ENCODE peak calls at places on chromosomes 4 and X, in eight cellular contexts. Z, H, P, T, W, N, B and U are unnamed samples.

GRCh38 chr4:76658231-76659102 is 223.4 kb downstream of the SHROOM3 start:
- DNase-seq in H (no peak), P (no peak), W (no peak), Z (peak; percentile 51), N (no peak), T (peak; percentile 42), B (peak; percentile 35), U (peak; percentile 70)

GRCh38 chrX:54430519-54430918 is 9.7 kb upstream of the TSR2 start:
- DNase-seq in B (no peak), N (no peak), H (no peak), T (no peak), Z (no peak), W (no peak), P (no peak), U (no peak)

GRCh38 chr4:146548443-146548842 is 26.7 kb upstream of the SLC10A7 start:
- DNase-seq in N (no peak), H (no peak), T (no peak), W (no peak), P (no peak), Z (no peak), B (no peak), U (no peak)

GRCh38 chrX:43165343-43165920 is 387.5 kb upstream of the PPP1R2C start:
- DNase-seq in N (no peak), P (no peak), T (no peak), Z (no peak), H (no peak), W (no peak), B (no peak), U (no peak)

GRCh38 chr4:74944354-74944793 is 11.5 kb downstream of the PARM1 start:
- DNase-seq in P (no peak), B (no peak), Z (no peak), W (no peak), H (no peak), T (no peak), N (no peak), U (no peak)

GRCh38 chr4:90515191-90515590 is 388.0 kb downstream of the CCSER1 start:
- DNase-seq in N (no peak), P (no peak), T (no peak), Z (peak; percentile 1), W (no peak), B (peak; percentile 26), H (no peak), U (no peak)

GRCh38 chr4:2962614-2963184 is 507 bp downstream of the NOP14 start:
- DNase-seq in T (peak; percentile 63), W (no peak), Z (peak; percentile 60), N (peak; percentile 65), P (peak; percentile 47), B (peak; percentile 59), H (no peak), U (peak; percentile 56)

GRCh38 chr4:6184169-6184568 is 16.2 kb downstream of the JAKMIP1 start:
- DNase-seq in T (no peak), H (no peak), P (no peak), N (no peak), B (no peak), W (no peak), Z (no peak), U (no peak)

GRCh38 chr4:168304744-168305459 is 13.7 kb downstream of the DDX60 start:
- DNase-seq in N (no peak), T (peak; percentile 93), P (no peak), B (peak; percentile 21), Z (peak; percentile 40), W (no peak), H (no peak), U (peak; percentile 10)

GRCh38 chrX:143940119-143940518 is 56.2 kb downstream of the UBE2NL start:
- DNase-seq in T (no peak), P (no peak), Z (no peak), N (no peak), H (no peak), B (no peak), W (no peak), U (no peak)

GRCh38 chr4:116015062-116015461 is 901.6 kb upstream of the NDST4 start:
- DNase-seq in N (no peak), H (no peak), W (no peak), T (no peak), B (no peak), P (no peak), Z (no peak), U (no peak)

GRCh38 chr4:101191302-101192098 is 155.8 kb downstream of the PPP3CA start:
- DNase-seq in Z (peak; percentile 96), T (peak; percentile 85), P (no peak), W (peak; percentile 47), N (no peak), H (peak; percentile 87), B (peak; percentile 87), U (peak; percentile 97)

GRCh38 chr4:4504783-4505182 is 37.1 kb downstream of the STX18 start:
- DNase-seq in W (no peak), P (no peak), T (no peak), Z (no peak), N (no peak), B (no peak), H (no peak), U (no peak)

GRCh38 chr4:4506961-4507360 is 34.9 kb downstream of the STX18 start:
- DNase-seq in P (no peak), Z (peak; percentile 33), B (peak; percentile 71), W (no peak), H (no peak), N (no peak), T (no peak), U (peak; percentile 65)

GRCh38 chr4:4509521-4509920 is 32.3 kb downstream of the STX18 start:
- DNase-seq in H (no peak), B (no peak), T (no peak), Z (no peak), W (no peak), P (no peak), N (no peak), U (no peak)

GRCh38 chr4:4507403-4507802 is 34.4 kb downstream of the STX18 start:
- DNase-seq in W (no peak), H (no peak), Z (no peak), B (no peak), P (no peak), T (no peak), N (no peak), U (no peak)

DNA sequence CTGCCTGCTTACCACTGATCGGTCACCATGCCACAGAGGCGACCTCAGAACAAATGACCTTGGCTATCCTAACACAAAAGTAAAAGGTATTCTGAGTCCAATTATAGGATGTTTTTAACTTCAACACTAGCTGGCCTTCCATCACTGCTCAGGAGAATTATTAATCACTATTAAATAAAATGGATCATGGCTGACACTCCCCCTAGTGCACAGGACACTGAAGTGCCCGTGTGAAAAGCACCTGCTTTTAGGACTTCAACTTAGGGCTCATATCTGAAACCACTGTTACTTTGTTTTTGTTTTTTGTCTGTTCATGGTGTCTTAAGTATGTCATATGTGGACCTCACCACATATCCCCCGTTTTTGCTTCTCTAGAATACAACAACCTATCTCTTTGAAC is 33.9 kb downstream of the STX18 start:
- DNase-seq in H (no peak), W (peak; percentile 16), T (peak; percentile 22), P (no peak), N (peak; percentile 20), Z (peak; percentile 24), B (peak; percentile 61), U (no peak)
- TF ChIP-seq CTCF in H (peak; percentile 66), W (peak; percentile 59), T (peak; percentile 51), P (peak; percentile 61), N (peak; percentile 52), Z (peak; percentile 65), B (peak; percentile 84), U (peak; percentile 73)

DNA sequence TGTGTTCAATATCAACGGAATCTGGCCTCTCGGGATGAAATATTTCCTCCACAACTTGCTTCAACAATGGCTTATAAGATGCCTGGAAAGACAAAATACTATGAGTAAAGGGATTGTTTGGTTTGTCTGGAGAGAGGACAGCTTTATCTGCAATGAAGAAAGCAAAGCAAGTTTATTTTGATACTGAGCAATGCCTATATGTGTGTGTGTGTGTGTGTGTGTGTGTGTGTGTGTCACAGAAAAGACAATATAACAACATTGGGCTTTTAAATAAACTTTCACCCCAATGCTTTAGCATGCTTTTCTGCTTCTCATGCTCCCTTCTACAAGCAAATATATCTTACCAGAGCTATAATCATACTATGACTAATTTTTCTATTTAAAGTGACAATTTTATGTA is 45.4 kb downstream of the RASL11B start:
- DNase-seq in H (no peak), B (no peak), P (no peak), N (no peak), W (no peak), Z (no peak), T (no peak), U (peak; percentile 46)
- TF ChIP-seq CTCF in H (no peak), B (no peak), P (no peak), N (no peak), W (no peak), Z (no peak), T (no peak), U (no peak)

GRCh38 chrX:49915352-49916222 is 6.8 kb upstream of the CLCN5 start:
- DNase-seq in H (peak; percentile 48), N (peak; percentile 54), T (peak; percentile 65), B (peak; percentile 75), Z (peak; percentile 73), P (peak; percentile 33), W (peak; percentile 44), U (peak; percentile 75)
- TF ChIP-seq CTCF in H (peak; percentile 85), N (peak; percentile 90), T (peak; percentile 73), B (peak; percentile 84), Z (peak; percentile 82), P (peak; percentile 79), W (peak; percentile 96), U (peak; percentile 97)

GRCh38 chr4:1604706-1605205 is 79.4 kb downstream of the FAM53A start:
- DNase-seq in B (no peak), W (peak; percentile 58), P (no peak), Z (no peak), N (no peak), T (no peak), H (no peak), U (no peak)
- TF ChIP-seq CTCF in B (no peak), W (no peak), P (no peak), Z (no peak), N (no peak), T (no peak), H (no peak), U (no peak)